ENCODE peak calls at places on chromosomes 1 and 21, in nine cellular contexts. One of them, this sample, is unnamed.

GRCh38 chr1:109959974-109960744 is 24.4 kb upstream of the AHCYL1 start:
- DNase-seq in suprapubic skin: no peak
- DNase-seq in CD8-positive, alpha-beta memory T cell: no peak
- DNase-seq in pancreas: no peak
- DNase-seq in GM23248: peak; percentile 77
- DNase-seq in colonic mucosa: peak; percentile 23
- DNase-seq in keratinocyte: no peak
- DNase-seq in CD4-positive, alpha-beta memory T cell: no peak
- DNase-seq in heart left ventricle: no peak
- DNase-seq in this sample: no peak

GRCh38 chr1:89890085-89890754 is 69.4 kb downstream of the LRRC8D start:
- DNase-seq in suprapubic skin: no peak
- DNase-seq in colonic mucosa: no peak
- DNase-seq in pancreas: no peak
- DNase-seq in CD8-positive, alpha-beta memory T cell: no peak
- DNase-seq in heart left ventricle: no peak
- DNase-seq in CD4-positive, alpha-beta memory T cell: no peak
- DNase-seq in keratinocyte: peak; percentile 98
- DNase-seq in GM23248: peak; percentile 55
- DNase-seq in this sample: no peak

GRCh38 chr1:170665625-170666024 is 1.7 kb downstream of the PRRX1 start:
- DNase-seq in colonic mucosa: no peak
- DNase-seq in heart left ventricle: peak; percentile 62
- DNase-seq in CD8-positive, alpha-beta memory T cell: no peak
- DNase-seq in keratinocyte: no peak
- DNase-seq in CD4-positive, alpha-beta memory T cell: no peak
- DNase-seq in pancreas: no peak
- DNase-seq in GM23248: peak; percentile 68
- DNase-seq in suprapubic skin: no peak
- DNase-seq in this sample: no peak

GRCh38 chr1:154534263-154534844 is 24.1 kb downstream of the UBE2Q1 start:
- DNase-seq in suprapubic skin: no peak
- DNase-seq in pancreas: peak; percentile 28
- DNase-seq in colonic mucosa: peak; percentile 39
- DNase-seq in CD4-positive, alpha-beta memory T cell: peak; percentile 10
- DNase-seq in heart left ventricle: no peak
- DNase-seq in GM23248: no peak
- DNase-seq in keratinocyte: no peak
- DNase-seq in CD8-positive, alpha-beta memory T cell: no peak
- DNase-seq in this sample: no peak

GRCh38 chr1:2372551-2373490 is 18.5 kb downstream of the MORN1 start:
- DNase-seq in suprapubic skin: no peak
- DNase-seq in CD8-positive, alpha-beta memory T cell: no peak
- DNase-seq in CD4-positive, alpha-beta memory T cell: no peak
- DNase-seq in GM23248: no peak
- DNase-seq in pancreas: no peak
- DNase-seq in colonic mucosa: no peak
- DNase-seq in keratinocyte: no peak
- DNase-seq in heart left ventricle: peak; percentile 51
- DNase-seq in this sample: no peak

GRCh38 chr1:96049759-96050409 is 671.7 kb upstream of the PTBP2 start:
- DNase-seq in colonic mucosa: no peak
- DNase-seq in heart left ventricle: no peak
- DNase-seq in CD8-positive, alpha-beta memory T cell: no peak
- DNase-seq in pancreas: no peak
- DNase-seq in keratinocyte: no peak
- DNase-seq in CD4-positive, alpha-beta memory T cell: no peak
- DNase-seq in suprapubic skin: no peak
- DNase-seq in GM23248: no peak
- DNase-seq in this sample: no peak

GRCh38 chr1:51693420-51694144 is 76.7 kb downstream of the OSBPL9 start:
- DNase-seq in pancreas: no peak
- DNase-seq in keratinocyte: no peak
- DNase-seq in suprapubic skin: no peak
- DNase-seq in CD8-positive, alpha-beta memory T cell: no peak
- DNase-seq in GM23248: peak; percentile 29
- DNase-seq in colonic mucosa: no peak
- DNase-seq in heart left ventricle: no peak
- DNase-seq in CD4-positive, alpha-beta memory T cell: no peak
- DNase-seq in this sample: no peak

GRCh38 chr1:169049258-169049936 is 57.1 kb upstream of the ATP1B1 start:
- DNase-seq in CD4-positive, alpha-beta memory T cell: no peak
- DNase-seq in pancreas: no peak
- DNase-seq in heart left ventricle: no peak
- DNase-seq in keratinocyte: no peak
- DNase-seq in suprapubic skin: no peak
- DNase-seq in colonic mucosa: no peak
- DNase-seq in GM23248: no peak
- DNase-seq in CD8-positive, alpha-beta memory T cell: no peak
- DNase-seq in this sample: peak; percentile 21

GRCh38 chr1:233440952-233441401 is 113.5 kb downstream of the MAP3K21 start:
- DNase-seq in colonic mucosa: peak; percentile 25
- DNase-seq in pancreas: peak; percentile 13
- DNase-seq in heart left ventricle: no peak
- DNase-seq in keratinocyte: peak; percentile 21
- DNase-seq in suprapubic skin: no peak
- DNase-seq in CD4-positive, alpha-beta memory T cell: peak; percentile 29
- DNase-seq in GM23248: peak; percentile 80
- DNase-seq in CD8-positive, alpha-beta memory T cell: no peak
- DNase-seq in this sample: peak; percentile 50

GRCh38 chr1:166489670-166490436 is 323.1 kb upstream of the FAM78B start:
- DNase-seq in CD4-positive, alpha-beta memory T cell: peak; percentile 62
- DNase-seq in CD8-positive, alpha-beta memory T cell: peak; percentile 55
- DNase-seq in keratinocyte: no peak
- DNase-seq in suprapubic skin: no peak
- DNase-seq in GM23248: peak; percentile 29
- DNase-seq in colonic mucosa: peak; percentile 20
- DNase-seq in pancreas: no peak
- DNase-seq in heart left ventricle: peak; percentile 53
- DNase-seq in this sample: peak; percentile 81
- H3K4me3 ChIP-seq in CD4-positive, alpha-beta memory T cell: peak overlapping the region; percentile 68
- H3K4me3 ChIP-seq in CD8-positive, alpha-beta memory T cell: peak overlapping the region; percentile 89
- H3K4me3 ChIP-seq in keratinocyte: no peak overlapping the region
- H3K4me3 ChIP-seq in suprapubic skin: peak overlapping the region; percentile 43
- H3K4me3 ChIP-seq in GM23248: peak overlapping the region; percentile 60
- H3K4me3 ChIP-seq in colonic mucosa: peak overlapping the region; percentile 28
- H3K4me3 ChIP-seq in pancreas: no peak overlapping the region
- H3K4me3 ChIP-seq in heart left ventricle: peak overlapping the region; percentile 34
- H3K4me3 ChIP-seq in this sample: peak overlapping the region; percentile 83

GRCh38 chr1:204997616-204998015 is 45.4 kb upstream of the CNTN2 start:
- DNase-seq in keratinocyte: no peak
- DNase-seq in GM23248: no peak
- DNase-seq in CD8-positive, alpha-beta memory T cell: no peak
- DNase-seq in CD4-positive, alpha-beta memory T cell: no peak
- DNase-seq in colonic mucosa: no peak
- DNase-seq in pancreas: no peak
- DNase-seq in heart left ventricle: no peak
- DNase-seq in suprapubic skin: no peak
- DNase-seq in this sample: no peak
- H3K27ac ChIP-seq in keratinocyte: no peak overlapping the region
- H3K27ac ChIP-seq in GM23248: no peak overlapping the region
- H3K27ac ChIP-seq in CD8-positive, alpha-beta memory T cell: no peak overlapping the region
- H3K27ac ChIP-seq in CD4-positive, alpha-beta memory T cell: no peak overlapping the region
- H3K27ac ChIP-seq in colonic mucosa: no peak overlapping the region
- H3K27ac ChIP-seq in pancreas: no peak overlapping the region
- H3K27ac ChIP-seq in heart left ventricle: no peak overlapping the region
- H3K27ac ChIP-seq in suprapubic skin: peak overlapping the region; percentile 12
- H3K27ac ChIP-seq in this sample: no peak overlapping the region

GRCh38 chr21:39968010-39968409 is 100.8 kb downstream of the PCP4 start:
- DNase-seq in heart left ventricle: no peak
- DNase-seq in CD8-positive, alpha-beta memory T cell: no peak
- DNase-seq in colonic mucosa: no peak
- DNase-seq in suprapubic skin: no peak
- DNase-seq in GM23248: no peak
- DNase-seq in pancreas: no peak
- DNase-seq in keratinocyte: no peak
- DNase-seq in CD4-positive, alpha-beta memory T cell: no peak
- DNase-seq in this sample: no peak
- H3K4me3 ChIP-seq in heart left ventricle: no peak overlapping the region
- H3K4me3 ChIP-seq in CD8-positive, alpha-beta memory T cell: no peak overlapping the region
- H3K4me3 ChIP-seq in colonic mucosa: no peak overlapping the region
- H3K4me3 ChIP-seq in suprapubic skin: no peak overlapping the region
- H3K4me3 ChIP-seq in GM23248: no peak overlapping the region
- H3K4me3 ChIP-seq in pancreas: no peak overlapping the region
- H3K4me3 ChIP-seq in keratinocyte: no peak overlapping the region
- H3K4me3 ChIP-seq in CD4-positive, alpha-beta memory T cell: no peak overlapping the region
- H3K4me3 ChIP-seq in this sample: no peak overlapping the region

GRCh38 chr1:201563941-201564340 is 25.0 kb downstream of the NAV1 start:
- DNase-seq in keratinocyte: no peak
- DNase-seq in colonic mucosa: no peak
- DNase-seq in pancreas: no peak
- DNase-seq in suprapubic skin: peak; percentile 11
- DNase-seq in GM23248: no peak
- DNase-seq in CD4-positive, alpha-beta memory T cell: no peak
- DNase-seq in CD8-positive, alpha-beta memory T cell: no peak
- DNase-seq in heart left ventricle: no peak
- DNase-seq in this sample: no peak

GRCh38 chr1:201561604-201562003 is 22.7 kb downstream of the NAV1 start:
- DNase-seq in keratinocyte: no peak
- DNase-seq in CD8-positive, alpha-beta memory T cell: no peak
- DNase-seq in heart left ventricle: no peak
- DNase-seq in suprapubic skin: peak; percentile 63
- DNase-seq in CD4-positive, alpha-beta memory T cell: no peak
- DNase-seq in pancreas: no peak
- DNase-seq in GM23248: peak; percentile 27
- DNase-seq in colonic mucosa: no peak
- DNase-seq in this sample: no peak

GRCh38 chr1:201563406-201563780 is 24.5 kb downstream of the NAV1 start:
- DNase-seq in CD4-positive, alpha-beta memory T cell: no peak
- DNase-seq in CD8-positive, alpha-beta memory T cell: no peak
- DNase-seq in pancreas: no peak
- DNase-seq in keratinocyte: no peak
- DNase-seq in heart left ventricle: no peak
- DNase-seq in GM23248: no peak
- DNase-seq in colonic mucosa: no peak
- DNase-seq in suprapubic skin: peak; percentile 24
- DNase-seq in this sample: no peak

GRCh38 chr1:201562257-201562656 is 23.3 kb downstream of the NAV1 start:
- DNase-seq in suprapubic skin: peak; percentile 89
- DNase-seq in pancreas: no peak
- DNase-seq in CD4-positive, alpha-beta memory T cell: no peak
- DNase-seq in keratinocyte: no peak
- DNase-seq in CD8-positive, alpha-beta memory T cell: no peak
- DNase-seq in colonic mucosa: no peak
- DNase-seq in heart left ventricle: no peak
- DNase-seq in GM23248: peak; percentile 95
- DNase-seq in this sample: no peak

GRCh38 chr1:201562659-201563405 is 23.9 kb downstream of the NAV1 start:
- DNase-seq in CD4-positive, alpha-beta memory T cell: no peak
- DNase-seq in keratinocyte: no peak
- DNase-seq in suprapubic skin: peak; percentile 77
- DNase-seq in CD8-positive, alpha-beta memory T cell: no peak
- DNase-seq in heart left ventricle: no peak
- DNase-seq in colonic mucosa: no peak
- DNase-seq in pancreas: no peak
- DNase-seq in GM23248: peak; percentile 95
- DNase-seq in this sample: no peak
- H3K27ac ChIP-seq in CD4-positive, alpha-beta memory T cell: no peak overlapping the region
- H3K27ac ChIP-seq in keratinocyte: no peak overlapping the region
- H3K27ac ChIP-seq in suprapubic skin: peak overlapping the region; percentile 73
- H3K27ac ChIP-seq in CD8-positive, alpha-beta memory T cell: no peak overlapping the region
- H3K27ac ChIP-seq in heart left ventricle: no peak overlapping the region
- H3K27ac ChIP-seq in colonic mucosa: peak overlapping the region; percentile 55
- H3K27ac ChIP-seq in pancreas: no peak overlapping the region
- H3K27ac ChIP-seq in GM23248: peak overlapping the region; percentile 97
- H3K27ac ChIP-seq in this sample: no peak overlapping the region

DNA sequence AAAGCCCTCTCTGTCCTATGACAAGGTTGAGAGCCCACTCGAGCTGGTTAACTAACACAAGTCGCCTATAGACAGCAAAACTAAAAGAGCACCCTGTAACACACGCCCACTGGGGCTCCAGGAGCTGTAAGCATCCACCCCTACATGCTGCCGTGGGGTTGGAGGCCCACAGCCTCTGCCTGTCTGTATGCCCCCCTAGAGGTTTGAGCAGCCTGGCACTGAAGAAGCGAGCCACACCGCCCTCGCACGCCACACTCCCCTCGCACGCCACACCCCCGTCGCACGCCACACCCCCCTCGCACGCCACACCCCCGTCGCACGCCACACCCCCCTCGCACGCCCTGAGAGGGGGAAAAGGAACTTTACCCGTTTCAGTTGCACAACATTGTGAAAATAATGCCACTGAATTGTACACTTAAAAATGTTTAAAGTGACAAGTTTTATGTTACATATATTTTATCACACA is 13.2 kb upstream of the HMGCL start:
- DNase-seq in colonic mucosa: peak; percentile 81
- DNase-seq in CD8-positive, alpha-beta memory T cell: peak; percentile 82
- DNase-seq in CD4-positive, alpha-beta memory T cell: peak; percentile 70
- DNase-seq in suprapubic skin: peak; percentile 88
- DNase-seq in pancreas: peak; percentile 57
- DNase-seq in GM23248: peak; percentile 72
- DNase-seq in keratinocyte: no peak
- DNase-seq in heart left ventricle: peak; percentile 85
- DNase-seq in this sample: peak; percentile 80
- H3K4me3 ChIP-seq in colonic mucosa: peak overlapping the region; percentile 22
- H3K4me3 ChIP-seq in CD8-positive, alpha-beta memory T cell: peak overlapping the region; percentile 56
- H3K4me3 ChIP-seq in CD4-positive, alpha-beta memory T cell: peak overlapping the region; percentile 49
- H3K4me3 ChIP-seq in suprapubic skin: peak overlapping the region; percentile 43
- H3K4me3 ChIP-seq in pancreas: peak overlapping the region; percentile 22
- H3K4me3 ChIP-seq in GM23248: peak overlapping the region; percentile 64
- H3K4me3 ChIP-seq in keratinocyte: no peak overlapping the region
- H3K4me3 ChIP-seq in heart left ventricle: peak overlapping the region; percentile 39
- H3K4me3 ChIP-seq in this sample: peak overlapping the region; percentile 52

GRCh38 chr1:186213225-186213607 is 161.8 kb downstream of the TPR start:
- DNase-seq in keratinocyte: no peak
- DNase-seq in GM23248: no peak
- DNase-seq in heart left ventricle: no peak
- DNase-seq in CD8-positive, alpha-beta memory T cell: no peak
- DNase-seq in colonic mucosa: no peak
- DNase-seq in pancreas: no peak
- DNase-seq in suprapubic skin: no peak
- DNase-seq in CD4-positive, alpha-beta memory T cell: no peak
- DNase-seq in this sample: no peak
- H3K27ac ChIP-seq in keratinocyte: no peak overlapping the region
- H3K27ac ChIP-seq in GM23248: no peak overlapping the region
- H3K27ac ChIP-seq in heart left ventricle: no peak overlapping the region
- H3K27ac ChIP-seq in CD8-positive, alpha-beta memory T cell: no peak overlapping the region
- H3K27ac ChIP-seq in colonic mucosa: no peak overlapping the region
- H3K27ac ChIP-seq in pancreas: no peak overlapping the region
- H3K27ac ChIP-seq in suprapubic skin: no peak overlapping the region
- H3K27ac ChIP-seq in CD4-positive, alpha-beta memory T cell: no peak overlapping the region
- H3K27ac ChIP-seq in this sample: no peak overlapping the region

DNA sequence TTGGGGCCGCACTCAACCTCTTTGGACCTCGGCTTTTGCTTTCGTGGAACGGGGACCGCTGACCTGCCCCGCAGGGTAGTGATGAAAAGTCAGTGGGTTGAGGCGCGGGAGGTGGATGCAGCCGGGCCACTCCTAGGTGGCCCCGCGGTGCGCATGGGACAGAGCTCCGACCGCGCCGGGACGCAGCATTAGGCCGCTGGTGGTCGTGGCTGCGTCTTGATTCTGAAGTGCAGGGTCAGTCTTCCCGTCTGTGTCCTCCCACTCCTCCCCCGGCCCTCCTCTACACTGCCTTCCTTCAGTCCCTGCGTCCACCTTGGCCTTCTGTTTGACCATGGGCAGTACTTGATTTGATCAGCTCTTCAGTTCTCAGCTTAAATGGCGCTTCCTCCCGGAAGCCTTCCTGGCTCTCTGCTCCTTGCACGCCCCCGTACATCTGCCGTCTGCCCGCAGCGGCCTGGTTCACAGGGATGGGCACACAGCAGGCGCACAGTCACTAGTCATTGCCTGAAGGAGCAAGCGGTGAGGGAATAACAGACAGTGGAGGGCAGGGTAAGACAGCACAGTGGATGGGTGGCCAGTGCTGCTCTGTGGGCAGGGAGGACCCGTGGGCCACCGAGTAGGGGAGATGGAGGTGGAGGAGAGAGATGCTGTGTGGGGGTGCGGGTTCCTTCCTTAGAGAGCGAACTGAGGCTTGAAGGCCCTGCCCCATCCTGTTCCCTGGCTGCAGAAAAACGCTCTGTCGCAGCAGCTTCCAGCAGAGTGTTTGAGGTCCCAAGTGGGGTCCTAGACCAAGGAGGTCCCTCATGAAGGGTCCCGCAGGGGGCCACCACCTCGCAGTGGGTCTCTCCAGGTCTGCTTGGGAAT is 690 bp downstream of the THEMIS2 start:
- DNase-seq in keratinocyte: no peak
- DNase-seq in pancreas: no peak
- DNase-seq in heart left ventricle: no peak
- DNase-seq in CD4-positive, alpha-beta memory T cell: peak; percentile 26
- DNase-seq in suprapubic skin: no peak
- DNase-seq in colonic mucosa: no peak
- DNase-seq in CD8-positive, alpha-beta memory T cell: peak; percentile 39
- DNase-seq in GM23248: peak; percentile 82
- DNase-seq in this sample: peak; percentile 33
- H3K4me3 ChIP-seq in keratinocyte: peak overlapping the region; percentile 46
- H3K4me3 ChIP-seq in pancreas: peak overlapping the region; percentile 50
- H3K4me3 ChIP-seq in heart left ventricle: peak overlapping the region; percentile 64
- H3K4me3 ChIP-seq in CD4-positive, alpha-beta memory T cell: peak overlapping the region; percentile 83
- H3K4me3 ChIP-seq in suprapubic skin: peak overlapping the region; percentile 76
- H3K4me3 ChIP-seq in colonic mucosa: peak overlapping the region; percentile 80
- H3K4me3 ChIP-seq in CD8-positive, alpha-beta memory T cell: peak overlapping the region; percentile 95
- H3K4me3 ChIP-seq in GM23248: peak overlapping the region; percentile 89
- H3K4me3 ChIP-seq in this sample: peak overlapping the region; percentile 84

This sample was measured in CD4-positive, CD25-positive, alpha-beta regulatory T cell.